ENCODE peak calls at places on chromosome 2, in seven cellular contexts. I is ovary, C is tibial nerve, D is A549, O is SK-N-SH, B is stomach, H is H1. T is an unnamed sample.

GRCh38 chr2:126187665-126188064 is 468.3 kb upstream of the GYPC start:
- DNase-seq in I (no peak), C (no peak), D (no peak), O (no peak), B (no peak), H (no peak), T (no peak)

GRCh38 chr2:54549430-54549829 is 93.3 kb downstream of the SPTBN1 start:
- DNase-seq in I (no peak), C (no peak), D (no peak), O (peak; percentile 50), B (no peak), H (no peak), T (no peak)

GRCh38 chr2:118675531-118675930 is 171.9 kb downstream of the EN1 start:
- DNase-seq in I (no peak), C (peak; percentile 39), D (no peak), O (no peak), B (no peak), H (no peak), T (no peak)

GRCh38 chr2:140502951-140503630 is 1627.7 kb downstream of the LRP1B start:
- DNase-seq in I (no peak), C (no peak), D (no peak), O (no peak), B (no peak), H (no peak), T (no peak)

GRCh38 chr2:44804406-44805235 is 136.9 kb upstream of the SIX3 start:
- DNase-seq in I (no peak), C (no peak), D (no peak), O (no peak), B (no peak), H (no peak), T (no peak)

GRCh38 chr2:238108423-238109201 is 8.5 kb downstream of the ESPNL start:
- DNase-seq in I (peak; percentile 27), C (no peak), D (no peak), O (peak; percentile 51), B (no peak), H (no peak), T (peak; percentile 46)

GRCh38 chr2:63099032-63099431 is 48.4 kb downstream of the OTX1 start:
- DNase-seq in I (no peak), C (no peak), D (no peak), O (no peak), B (no peak), H (no peak), T (no peak)

GRCh38 chr2:55111570-55112228 is 61.4 kb upstream of the RTN4 start:
- DNase-seq in I (peak; percentile 62), C (peak; percentile 60), D (peak; percentile 44), O (no peak), B (peak; percentile 48), H (peak; percentile 33), T (peak; percentile 88)

GRCh38 chr2:112154246-112155110 is 16.3 kb downstream of the FBLN7 start:
- DNase-seq in I (no peak), C (no peak), D (no peak), O (no peak), B (peak; percentile 9), H (no peak), T (no peak)

GRCh38 chr2:186699742-186700141 is 5.9 kb downstream of the FAM171B start:
- DNase-seq in I (no peak), C (no peak), D (no peak), O (no peak), B (no peak), H (no peak), T (no peak)

GRCh38 chr2:8605350-8606065 is 76.3 kb upstream of the ID2 start:
- DNase-seq in I (no peak), C (no peak), D (peak; percentile 63), O (no peak), B (no peak), H (no peak), T (no peak)

GRCh38 chr2:72036595-72036994 is 111.1 kb downstream of the CYP26B1 start:
- DNase-seq in I (no peak), C (no peak), D (no peak), O (no peak), B (no peak), H (no peak), T (no peak)

GRCh38 chr2:132374551-132374950 is 42.1 kb upstream of the GPR39 start:
- DNase-seq in I (no peak), C (no peak), D (no peak), O (no peak), B (no peak), H (no peak), T (no peak)

GRCh38 chr2:235530735-235531134 is 36.9 kb downstream of the AGAP1 start:
- DNase-seq in I (peak; percentile 2), C (no peak), D (no peak), O (no peak), B (no peak), H (no peak), T (no peak)

GRCh38 chr2:44061876-44062275 is 66.1 kb upstream of the LRPPRC start:
- DNase-seq in I (no peak), C (no peak), D (no peak), O (no peak), B (no peak), H (no peak), T (no peak)

GRCh38 chr2:228600265-228600664 is 418.8 kb upstream of the SPHKAP start:
- DNase-seq in I (no peak), C (no peak), D (no peak), O (no peak), B (no peak), H (no peak), T (no peak)

GRCh38 chr2:30177440-30177839 is 30.6 kb downstream of the YPEL5 start:
- DNase-seq in I (no peak), C (no peak), D (no peak), O (no peak), B (no peak), H (no peak), T (no peak)

GRCh38 chr2:37667704-37668103 is 3.7 kb downstream of the CDC42EP3 start:
- DNase-seq in I (no peak), C (no peak), D (no peak), O (no peak), B (no peak), H (no peak), T (no peak)

GRCh38 chr2:99651930-99652670 is 162.3 kb upstream of the REV1 start:
- DNase-seq in I (no peak), C (no peak), D (no peak), O (no peak), B (no peak), H (no peak), T (no peak)

GRCh38 chr2:29130295-29130694 is 15.1 kb downstream of the CLIP4 start:
- DNase-seq in I (no peak), C (no peak), D (peak; percentile 41), O (no peak), B (no peak), H (no peak), T (no peak)

GRCh38 chr2:159146930-159147666 is 139.4 kb downstream of the WDSUB1 start:
- DNase-seq in I (no peak), C (no peak), D (no peak), O (no peak), B (peak; percentile 67), H (no peak), T (peak; percentile 72)

GRCh38 chr2:73823916-73824523 is 4.7 kb upstream of the STAMBP start:
- DNase-seq in I (no peak), C (peak; percentile 21), D (peak; percentile 50), O (peak; percentile 67), B (no peak), H (no peak), T (no peak)

GRCh38 chr2:223545830-223546229 is 56.3 kb downstream of the SCG2 start:
- DNase-seq in I (no peak), C (no peak), D (no peak), O (peak; percentile 42), B (no peak), H (no peak), T (no peak)

GRCh38 chr2:55026202-55026601 is 24.0 kb downstream of the RTN4 start:
- DNase-seq in I (no peak), C (no peak), D (no peak), O (no peak), B (no peak), H (no peak), T (no peak)

GRCh38 chr2:174553811-174554493 is 43.7 kb downstream of the WIPF1 start:
- DNase-seq in I (no peak), C (no peak), D (no peak), O (no peak), B (no peak), H (no peak), T (no peak)

GRCh38 chr2:218607436-218608115 is at the start of gene PLCD4:
- DNase-seq in I (no peak), C (peak; percentile 31), D (no peak), O (peak; percentile 79), B (no peak), H (no peak), T (no peak)
- H3K4me3 ChIP-seq in I (no peak within 1 kb of the TSS), C (no peak within 1 kb of the TSS), D (peak within 1 kb of the TSS; percentile 14), O (peak within 1 kb of the TSS; percentile 50), B (peak within 1 kb of the TSS; percentile 22), H (no peak within 1 kb of the TSS), T (peak within 1 kb of the TSS; percentile 10)

DNA sequence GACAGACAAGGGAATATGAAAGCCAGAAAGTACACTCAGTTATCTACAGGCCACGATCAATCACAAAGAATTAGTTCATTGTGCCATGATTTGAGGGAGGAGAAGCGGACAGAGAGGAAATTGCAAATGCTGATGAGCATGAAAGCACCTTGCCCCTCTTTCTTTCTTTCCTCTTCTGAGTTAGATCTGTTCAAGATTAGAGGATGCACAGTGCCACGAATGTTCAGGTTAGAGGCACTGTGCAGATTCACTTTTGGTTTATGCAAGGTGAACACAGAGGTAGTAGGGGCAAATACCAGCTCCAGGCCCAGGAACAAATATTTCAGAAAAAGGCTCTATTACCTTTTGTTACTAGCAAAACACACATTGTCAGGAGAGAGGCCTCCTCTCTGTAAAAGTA is 49.1 kb downstream of the CXCR4 start:
- DNase-seq in I (no peak), C (no peak), D (no peak), O (no peak), B (no peak), H (no peak), T (no peak)
- TF ChIP-seq EP300 in I (no peak), C (no peak), D (no peak), O (no peak), B (no peak), H (no peak), T (no peak)

DNA sequence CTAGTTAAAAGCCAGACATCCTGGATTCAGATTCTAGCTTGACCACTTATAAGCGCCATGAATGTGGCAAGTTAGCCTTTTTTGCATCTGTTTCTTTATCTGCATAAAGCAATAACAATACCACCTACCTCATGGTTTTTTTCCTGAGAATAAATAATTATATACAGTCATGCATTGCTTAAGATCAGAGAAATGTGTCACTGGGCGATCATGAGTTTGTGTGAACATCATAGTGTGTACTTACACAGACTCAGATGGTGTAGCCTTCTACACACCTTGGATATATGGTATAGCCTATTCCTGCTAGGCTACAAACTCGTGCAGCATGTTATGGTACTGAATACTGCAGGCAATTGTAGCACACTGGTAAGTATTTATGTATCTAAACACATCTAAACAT is 84.7 kb upstream of the PELI1 start:
- DNase-seq in I (no peak), C (no peak), D (no peak), O (no peak), B (no peak), H (no peak), T (no peak)
- H3K4me3 ChIP-seq in I (no peak overlapping the region), C (peak overlapping the region; percentile 61), D (no peak overlapping the region), O (no peak overlapping the region), B (peak overlapping the region; percentile 53), H (peak overlapping the region; percentile 56), T (peak overlapping the region; percentile 55)

DNA sequence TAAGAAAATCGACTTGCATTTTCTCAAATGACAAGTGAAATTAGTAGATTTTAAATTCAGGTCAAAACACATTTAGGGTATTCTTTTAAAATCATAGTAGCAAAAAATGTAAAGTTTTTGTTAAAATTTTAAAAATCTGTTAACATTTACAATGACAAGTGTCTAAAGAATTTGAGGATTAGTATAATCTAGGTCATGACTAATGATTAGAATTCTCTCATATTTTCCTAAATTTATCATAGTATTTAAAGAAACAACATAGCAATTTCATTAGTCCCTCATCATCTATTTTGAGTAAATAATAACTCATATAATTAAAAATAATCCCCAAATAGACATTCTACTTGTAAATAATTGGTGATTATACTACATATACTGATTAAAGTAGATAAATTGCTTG is 23.6 kb downstream of the THUMPD2 start:
- DNase-seq in I (no peak), C (no peak), D (no peak), O (no peak), B (no peak), H (no peak), T (no peak)
- TF ChIP-seq EP300 in I (no peak), C (no peak), D (no peak), O (no peak), B (no peak), H (no peak), T (no peak)